ENCODE peak calls at places on chromosome 10, in four cellular contexts. F is A549, K is K562, U is WTC11. A is an unnamed sample.

GRCh38 chr10:89637108-89637507 is 7.9 kb downstream of the PANK1 start:
- DNase-seq in F (no peak), K (no peak), U (no peak), A (no peak)

GRCh38 chr10:28320799-28321198 is 17.9 kb upstream of the MPP7 start:
- DNase-seq in K (no peak), U (no peak), F (no peak), A (no peak)

GRCh38 chr10:90813592-90814365 is 44.1 kb downstream of the HTR7 start:
- DNase-seq in K (no peak), U (no peak), F (no peak), A (no peak)

GRCh38 chr10:22634093-22634492 is 80.3 kb downstream of the PIP4K2A start:
- DNase-seq in U (no peak), K (no peak), F (no peak), A (no peak)

GRCh38 chr10:71831646-71832552 is 19.2 kb downstream of the PSAP start:
- DNase-seq in K (no peak), U (no peak), F (peak; percentile 26), A (no peak)

GRCh38 chr10:110056822-110057221 is 49.0 kb downstream of the ADD3 start:
- DNase-seq in F (no peak), K (no peak), U (no peak), A (no peak)

GRCh38 chr10:25465582-25466372 is 291.0 kb downstream of the GPR158 start:
- DNase-seq in U (no peak), K (peak; percentile 43), F (no peak), A (no peak)

GRCh38 chr10:132645630-132646442 is 108.2 kb downstream of the INPP5A start:
- DNase-seq in U (peak; percentile 6), F (no peak), K (no peak), A (no peak)

DNA sequence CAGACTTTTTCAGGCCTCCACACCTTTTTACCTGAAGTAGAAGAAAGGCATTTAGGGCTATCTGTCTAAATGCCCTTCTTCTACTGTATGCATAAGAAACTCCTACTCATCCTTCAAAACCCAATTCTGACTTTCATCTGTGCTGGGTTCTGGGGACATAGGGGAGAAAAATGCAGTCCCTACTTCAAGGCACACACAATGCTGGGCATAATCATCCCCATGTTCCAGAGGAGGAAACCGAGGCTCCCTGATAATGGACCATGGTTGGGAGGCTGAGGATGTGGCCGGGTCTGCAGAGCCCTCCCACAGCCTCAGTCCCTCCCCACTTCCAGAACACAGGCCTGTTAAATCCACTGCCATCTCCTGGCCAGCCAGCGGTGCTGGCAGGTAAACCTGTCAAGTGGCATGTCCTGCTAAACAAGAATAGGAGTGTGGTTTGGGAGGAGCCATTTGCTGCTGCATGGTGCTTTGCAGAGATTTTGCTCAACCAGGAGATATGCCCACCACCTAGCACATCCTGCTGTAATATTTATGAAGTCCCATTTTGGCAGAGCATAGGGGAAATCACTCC is 32.0 kb downstream of the GRID1 start:
- DNase-seq in K (no peak), F (no peak), U (peak; percentile 48), A (no peak)
- TF ChIP-seq CTCF in K (peak; percentile 4), F (no peak), U (no peak), A (peak; percentile 31)

GRCh38 chr10:126561499-126562208 is 108.8 kb downstream of the C10orf90 start:
- DNase-seq in U (no peak), K (no peak), F (no peak), A (no peak)
- TF ChIP-seq HMGXB4 in U (no peak), K (no peak), F (no peak), A (no peak)

DNA sequence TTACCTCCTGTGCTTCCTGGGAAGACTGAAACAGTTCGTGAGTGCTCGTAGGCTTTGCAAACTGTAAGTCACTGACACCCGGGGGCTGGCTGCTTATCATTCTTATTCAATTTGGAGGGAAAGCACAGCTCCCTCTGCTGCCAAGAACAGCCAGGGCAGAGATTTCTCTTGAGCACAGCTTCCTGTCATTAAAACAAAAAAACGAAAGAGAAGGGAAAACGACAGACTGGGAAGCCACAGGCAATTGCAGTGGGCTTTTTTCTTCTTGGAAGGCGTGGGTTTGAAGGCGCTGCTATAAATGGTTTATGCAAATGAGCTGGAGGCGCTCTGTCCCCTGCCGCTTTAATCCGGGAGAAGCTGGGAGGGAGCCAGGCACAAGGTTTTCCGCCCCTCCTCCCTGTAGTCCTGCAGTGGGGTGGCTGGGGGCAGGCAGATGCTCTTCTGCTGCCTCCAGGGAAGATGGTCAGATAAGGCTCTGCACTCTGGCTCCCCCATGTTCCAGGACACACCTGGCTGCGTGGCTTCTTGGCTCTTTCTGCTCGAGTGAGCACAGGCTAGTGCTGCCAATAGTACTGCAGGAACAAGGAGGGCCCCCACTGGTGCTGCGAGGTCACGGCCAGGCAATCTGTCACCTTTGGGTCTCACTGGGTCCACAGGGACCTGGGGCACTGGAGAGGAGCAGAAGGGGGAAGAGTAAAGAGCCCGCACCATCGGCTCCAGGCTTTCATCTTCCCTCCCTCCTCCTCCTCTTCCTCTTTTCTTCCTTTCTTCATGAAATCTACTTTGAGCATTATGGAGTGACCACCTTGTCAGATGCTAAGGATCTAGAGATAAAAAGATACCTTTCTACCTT is 49.5 kb downstream of the NEURL1 start:
- DNase-seq in U (peak; percentile 45), K (no peak), F (peak; percentile 48), A (peak; percentile 14)
- TF ChIP-seq CTCF in U (no peak), K (peak; percentile 38), F (peak; percentile 39), A (no peak)

GRCh38 chr10:21060626-21061025 is 163.5 kb upstream of the NEBL start:
- DNase-seq in U (no peak), F (no peak), K (no peak), A (no peak)
- TF ChIP-seq HMGXB4 in U (no peak), F (no peak), K (no peak), A (no peak)

DNA sequence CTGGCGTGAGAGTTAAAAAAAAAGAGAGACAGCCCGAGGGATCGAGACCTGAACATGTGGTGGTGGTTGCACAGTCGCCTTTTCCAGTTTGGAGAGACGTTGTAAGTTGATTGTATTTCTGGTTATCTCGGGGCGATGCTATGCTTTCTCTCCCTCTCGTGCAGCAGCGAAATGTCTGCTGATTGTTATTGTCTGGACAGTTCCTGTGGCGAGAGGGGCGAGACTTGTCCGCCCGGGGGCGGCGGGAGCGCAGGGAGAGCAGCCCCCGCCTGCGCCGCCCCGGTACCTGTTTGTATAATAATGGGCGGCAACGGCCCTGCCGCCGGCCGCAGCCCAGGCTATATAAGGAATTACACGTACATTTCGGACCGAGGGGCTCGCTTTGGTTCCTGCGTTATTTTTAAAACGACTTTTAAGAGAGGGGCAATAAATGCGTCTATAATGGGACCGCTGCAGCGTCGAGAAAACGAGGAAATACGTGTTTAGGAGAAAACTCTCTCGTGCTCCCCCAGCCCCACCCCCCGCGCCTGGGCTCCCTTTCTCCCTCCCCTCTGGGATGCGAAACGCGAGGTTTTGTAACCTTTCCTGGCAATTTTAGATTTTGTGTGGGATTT is 1.7 kb downstream of the ZEB1 start:
- DNase-seq in F (peak; percentile 54), U (peak; percentile 32), K (peak; percentile 30), A (peak; percentile 43)
- TF ChIP-seq CTCF in F (no peak), U (no peak), K (no peak), A (peak; percentile 13)